ENCODE peak calls at places on chromosomes 13 and 19, in seven cellular contexts. M, Y, H, Z, K, J and X are unnamed samples. For H3K36me3, the result is how much of the 10 kb centered on the place peaks cover.

GRCh38 chr13:42970824-42971669 is 21.0 kb downstream of the EPSTI1 start:
- DNase-seq in Z (no peak), K (no peak), H (peak), Y (peak), J (peak), M (no peak), X (peak)

GRCh38 chr13:79491715-79492114 is 10.8 kb downstream of the NDFIP2 start:
- DNase-seq in Z (peak), Y (peak), H (peak), J (no peak), K (peak), M (no peak), X (no peak)

GRCh38 chr19:31592456-31592855 is 243.2 kb upstream of the TSHZ3 start:
- DNase-seq in J (no peak), Y (no peak), M (no peak), K (no peak), Z (no peak), H (no peak), X (no peak)

GRCh38 chr13:49366841-49367240 is 77.0 kb downstream of the CAB39L start:
- DNase-seq in H (peak), M (no peak), Y (no peak), J (no peak), K (peak), Z (no peak), X (no peak)

GRCh38 chr13:72164811-72165210 is 297.8 kb upstream of the DACH1 start:
- DNase-seq in K (no peak), M (no peak), Z (no peak), Y (no peak), H (no peak), J (no peak), X (no peak)

GRCh38 chr19:36060430-36060829 is 5.7 kb downstream of the WDR62 start:
- DNase-seq in H (peak), J (peak), Z (peak), Y (peak), M (no peak), K (no peak), X (peak)

GRCh38 chr13:44879452-44880058 is 109.7 kb downstream of the NUFIP1 start:
- DNase-seq in Z (peak), M (peak), K (no peak), J (no peak), Y (peak), H (peak), X (peak)

GRCh38 chr13:56187331-56187730 is 953.4 kb upstream of the PRR20A start:
- DNase-seq in Z (no peak), H (no peak), M (no peak), J (no peak), K (no peak), Y (no peak), X (no peak)

GRCh38 chr19:40907968-40908735 is 26.1 kb upstream of the CYP2A7 start:
- DNase-seq in Z (peak), H (no peak), M (peak), K (no peak), Y (no peak), J (peak), X (peak)

GRCh38 chr19:8698433-8699063 is at the start of gene ACTL9:
- DNase-seq in K (no peak), M (no peak), J (no peak), Z (peak), Y (no peak), H (no peak), X (no peak)

GRCh38 chr13:51733656-51734334 is 70.2 kb downstream of the DHRS12 start:
- DNase-seq in Y (no peak), H (no peak), J (no peak), M (no peak), K (no peak), Z (no peak), X (no peak)

GRCh38 chr19:33194884-33195710 is 967 bp downstream of the LRP3 start:
- DNase-seq in H (peak), J (peak), K (no peak), Z (peak), Y (peak), M (peak), X (peak)

GRCh38 chr19:49383598-49383997 is 4.5 kb upstream of the KASH5 start:
- DNase-seq in Z (no peak), K (no peak), J (no peak), H (no peak), Y (no peak), M (no peak), X (no peak)

GRCh38 chr19:10269333-10270179 is 1.4 kb upstream of the ICAM1 start:
- DNase-seq in J (peak), K (no peak), H (peak), M (peak), Z (peak), Y (peak), X (peak)

GRCh38 chr19:46866407-46867132 is 5.8 kb downstream of the ARHGAP35 start:
- DNase-seq in J (no peak), Z (no peak), K (no peak), H (no peak), Y (peak), M (no peak), X (no peak)

GRCh38 chr13:111637365-111637764 is 316.9 kb downstream of the TEX29 start:
- DNase-seq in J (no peak), K (no peak), Z (no peak), Y (no peak), H (no peak), M (no peak), X (no peak)

GRCh38 chr13:43730642-43731041 is 56.1 kb downstream of the ENOX1 start:
- DNase-seq in Y (no peak), H (peak), J (no peak), M (peak), K (peak), Z (peak), X (no peak)

GRCh38 chr19:49616532-49616931 is 23.4 kb downstream of the RRAS start:
- DNase-seq in Y (no peak), M (no peak), Z (no peak), J (no peak), H (no peak), K (no peak), X (no peak)

GRCh38 chr13:49308977-49309408 is 61.3 kb downstream of the CDADC1 start:
- DNase-seq in M (peak), Z (peak), Y (no peak), K (no peak), J (no peak), H (no peak), X (no peak)

GRCh38 chr13:33257786-33258185 is 27.8 kb downstream of the STARD13 start:
- DNase-seq in K (no peak), Y (no peak), J (no peak), M (no peak), H (no peak), Z (no peak), X (no peak)

GRCh38 chr19:5827891-5828660 is 11.4 kb downstream of the FUT6 start:
- DNase-seq in H (peak), Y (peak), K (peak), M (peak), Z (peak), J (peak), X (peak)

GRCh38 chr13:37615271-37615670 is 16.7 kb upstream of the POSTN start:
- DNase-seq in K (no peak), J (no peak), H (no peak), Z (no peak), Y (peak), M (no peak), X (no peak)

GRCh38 chr19:13206581-13206980 is 56.4 kb downstream of the IER2 start:
- DNase-seq in M (no peak), Y (no peak), H (no peak), J (no peak), Z (peak), K (no peak), X (peak)

GRCh38 chr19:18781885-18782527 is 9.1 kb downstream of the COMP start:
- DNase-seq in Y (no peak), H (no peak), J (no peak), Z (peak), M (no peak), K (no peak), X (no peak)

GRCh38 chr19:42683917-42684513 is 56.3 kb downstream of the PSG3 start:
- DNase-seq in Y (peak), K (no peak), H (peak), M (no peak), J (peak), Z (peak), X (peak)

GRCh38 chr13:30690282-30691188 is 44.8 kb upstream of the ALOX5AP start:
- DNase-seq in Y (peak), Z (peak), K (peak), J (no peak), H (peak), M (peak), X (no peak)

GRCh38 chr19:3459322-3459881 is 20.9 kb downstream of the SMIM24 start:
- DNase-seq in M (peak), H (peak), Y (no peak), J (no peak), Z (peak), K (peak), X (peak)

GRCh38 chr13:41614671-41615519 is 157.5 kb downstream of the RGCC start:
- DNase-seq in Y (peak), Z (peak), H (peak), M (no peak), J (no peak), K (no peak), X (no peak)

GRCh38 chr19:11014403-11014911 is 53.6 kb downstream of the SMARCA4 start:
- DNase-seq in J (no peak), H (no peak), M (no peak), K (no peak), Y (no peak), Z (peak), X (peak)

GRCh38 chr19:32870154-32870573 is 597 bp upstream of the SLC7A9 start:
- DNase-seq in Y (no peak), Z (no peak), J (peak), M (no peak), H (no peak), K (no peak), X (peak)

GRCh38 chr13:59468396-59468795 is 695.3 kb downstream of the DIAPH3 start:
- DNase-seq in H (peak), Z (no peak), J (no peak), M (no peak), K (no peak), Y (no peak), X (no peak)

GRCh38 chr13:45623516-45624090 is 8.1 kb upstream of the ERICH6B start:
- DNase-seq in Z (peak), H (peak), Y (peak), K (no peak), J (peak), M (no peak), X (no peak)

GRCh38 chr13:98571955-98572662 is 4.8 kb downstream of the STK24 start:
- DNase-seq in H (no peak), J (no peak), Y (peak), K (peak), M (no peak), Z (peak), X (no peak)

DNA sequence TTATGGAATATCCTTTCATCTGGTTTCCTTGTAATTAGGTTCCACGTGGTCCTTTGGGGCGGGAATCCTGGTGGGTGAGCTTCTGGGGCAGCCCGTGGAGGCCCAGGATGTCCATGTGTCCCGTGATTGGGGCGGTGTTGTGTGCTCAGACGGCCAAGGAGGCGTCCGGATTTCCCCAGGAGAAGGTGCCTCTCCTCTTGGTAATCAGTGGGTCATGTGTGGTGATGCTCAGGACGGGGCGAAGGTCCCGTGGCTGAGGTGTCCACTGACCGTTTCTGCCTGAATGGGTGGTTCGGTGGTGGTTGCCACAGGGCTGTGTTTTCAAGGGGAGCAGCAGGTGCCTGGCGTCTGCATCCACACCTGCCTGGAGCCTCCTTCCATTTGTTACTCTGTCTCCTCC is 52.2 kb upstream of the F7 start:
- DNase-seq in K (no peak), J (no peak), Y (no peak), M (no peak), H (no peak), Z (no peak), X (no peak)
- H3K4me3 ChIP-seq in K (no peak), J (no peak), Y (no peak), M (no peak), H (no peak), Z (no peak), X (no peak)

DNA sequence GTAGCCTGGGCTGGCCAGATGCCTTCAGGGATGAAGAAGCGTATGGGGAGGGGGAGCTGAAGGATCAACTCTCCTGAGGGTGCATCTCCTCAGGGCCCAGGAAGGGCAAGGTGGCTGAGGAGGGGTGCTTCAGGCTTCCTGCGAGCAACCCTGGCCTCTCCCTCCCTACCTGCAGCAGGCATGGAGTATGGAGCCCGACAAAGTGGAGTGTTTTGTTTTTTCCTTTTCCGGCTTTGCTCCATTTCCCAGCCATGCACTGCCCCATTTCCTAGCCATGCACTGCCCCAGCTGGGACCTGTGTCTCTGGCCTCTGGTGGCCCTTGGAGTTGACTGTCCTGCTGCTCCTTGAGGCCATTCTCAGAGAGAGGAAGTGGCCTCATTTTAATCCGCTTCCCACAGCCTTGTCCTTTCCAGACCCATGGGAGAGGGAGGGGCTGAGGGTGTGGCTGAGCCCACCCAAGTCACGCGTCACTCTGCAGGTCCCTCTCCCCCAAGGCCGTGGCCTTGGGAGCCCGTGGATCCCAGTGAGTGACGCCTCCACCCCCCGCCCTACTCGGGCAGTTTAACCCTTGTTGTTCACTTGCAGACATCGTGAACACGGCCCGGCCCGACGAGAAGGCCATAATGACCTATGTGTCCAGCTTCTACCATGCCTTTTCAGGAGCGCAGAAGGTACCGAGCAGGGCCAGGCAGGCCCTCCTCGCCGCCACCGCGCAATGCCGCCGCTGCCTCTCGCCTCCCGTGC is 34.4 kb downstream of the CAPN12 start:
- DNase-seq in M (no peak), H (no peak), K (no peak), Z (peak), Y (no peak), J (no peak), X (no peak)
- H3K36me3 ChIP-seq in M (under half), H (half or more), K (half or more), Z (half or more), Y (half or more), J (under half), X (half or more)

GRCh38 chr13:99998261-99998660 is 16.7 kb downstream of the ZIC2 start:
- DNase-seq in Z (peak), J (no peak), Y (no peak), K (no peak), H (no peak), M (no peak), X (peak)

GRCh38 chr13:99996177-99996705 is 14.7 kb downstream of the ZIC2 start:
- DNase-seq in Y (no peak), H (no peak), J (peak), M (no peak), Z (peak), K (no peak), X (no peak)

GRCh38 chr13:99995503-99996176 is 14.1 kb downstream of the ZIC2 start:
- DNase-seq in M (no peak), Z (peak), Y (no peak), J (peak), H (no peak), K (no peak), X (peak)

GRCh38 chr13:99995104-99995502 is 13.5 kb downstream of the ZIC2 start:
- DNase-seq in Z (peak), J (no peak), Y (no peak), M (no peak), K (no peak), H (no peak), X (no peak)

GRCh38 chr13:99997702-99998219 is 16.2 kb downstream of the ZIC2 start:
- DNase-seq in Z (peak), K (no peak), H (no peak), M (no peak), Y (no peak), J (no peak), X (no peak)
- H3K4me3 ChIP-seq in Z (no peak), K (no peak), H (no peak), M (no peak), Y (no peak), J (peak), X (peak)

DNA sequence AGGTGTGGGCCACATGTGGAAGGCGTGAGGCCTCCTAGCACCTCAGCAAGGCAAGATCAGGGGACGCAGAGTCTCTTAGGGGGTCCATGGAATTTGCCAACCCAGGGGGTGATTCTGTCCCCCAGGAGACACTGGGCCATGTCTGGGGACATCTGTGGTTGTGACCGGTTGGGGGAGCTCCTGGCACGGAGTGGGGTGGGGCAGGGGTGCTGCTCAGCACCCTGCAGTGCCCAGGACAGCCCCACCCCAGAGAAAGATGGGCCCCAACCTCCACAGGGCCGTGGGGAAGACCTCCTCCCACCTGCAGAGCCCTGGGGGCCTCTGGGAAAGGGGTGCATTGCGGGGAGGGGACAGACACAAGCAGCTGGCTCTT is 4.0 kb downstream of the MKNK2 start:
- DNase-seq in Y (no peak), Z (peak), K (no peak), M (peak), J (no peak), H (no peak), X (no peak)
- H3K36me3 ChIP-seq in Y (under half), Z (under half), K (under half), M (under half), J (under half), H (under half), X (under half)